ENCODE peak calls at places on chromosomes 13 and 19, in six cellular contexts. I is ovary; S is hepatocyte; R is activated T-cell treated with anti-CD3 and anti-CD28 coated beads, Interleukin-2, amount 50 U/mL, for 72 hours; B is epithelial cell of esophagus; V is heart right ventricle. Y is an unnamed sample.

GRCh38 chr13:19960673-19961015 is 2.1 kb downstream of the ZMYM2 start:
- DNase-seq in I (no peak), V (no peak), R (peak), B (peak), S (no peak), Y (no peak)

GRCh38 chr13:75345191-75345590 is 136.8 kb downstream of the TBC1D4 start:
- DNase-seq in R (no peak), I (no peak), V (no peak), B (peak), S (no peak), Y (no peak)

GRCh38 chr19:39413903-39414608 is 1.6 kb downstream of the PLEKHG2 start:
- DNase-seq in B (no peak), I (peak), S (peak), V (peak), R (no peak), Y (no peak)

GRCh38 chr19:2253106-2254051 is 2.8 kb downstream of the JSRP1 start:
- DNase-seq in I (no peak), V (no peak), S (no peak), B (no peak), R (peak), Y (peak)

GRCh38 chr19:35248310-35249145 is at the start of gene LSR:
- DNase-seq in I (peak), S (peak), V (no peak), B (peak), R (peak), Y (peak)

GRCh38 chr13:40438999-40439797 is 227.2 kb downstream of the FOXO1 start:
- DNase-seq in V (no peak), S (peak), I (peak), B (no peak), R (peak), Y (peak)

GRCh38 chr13:41547253-41548000 is 90.1 kb downstream of the RGCC start:
- DNase-seq in V (peak), B (peak), I (no peak), S (no peak), R (no peak), Y (no peak)

GRCh38 chr19:34725400-34725799 is 8.6 kb upstream of the ZNF181 start:
- DNase-seq in B (no peak), V (no peak), S (no peak), I (no peak), R (no peak), Y (no peak)

GRCh38 chr19:13505164-13505695 is 1.0 kb downstream of the CACNA1A start:
- DNase-seq in B (no peak), V (no peak), I (no peak), S (no peak), R (no peak), Y (no peak)

GRCh38 chr19:45363861-45364459 is 6.4 kb downstream of the ERCC2 start:
- DNase-seq in S (no peak), R (no peak), B (no peak), V (no peak), I (no peak), Y (no peak)

GRCh38 chr19:45798995-45799517 is 6.4 kb upstream of the DMWD start:
- DNase-seq in B (peak), S (peak), I (peak), R (peak), V (peak), Y (peak)

GRCh38 chr19:32022946-32023832 is 322.2 kb upstream of the ZNF507 start:
- DNase-seq in R (no peak), S (no peak), B (no peak), V (no peak), I (no peak), Y (no peak)

GRCh38 chr13:114097504-114097892 is 34.9 kb downstream of the RASA3 start:
- DNase-seq in B (no peak), I (no peak), R (no peak), S (no peak), V (no peak), Y (no peak)

GRCh38 chr19:17582613-17583012 is 27.2 kb downstream of the COLGALT1 start:
- DNase-seq in I (no peak), V (no peak), B (no peak), S (no peak), R (no peak), Y (no peak)

Y was measured in stimulated activated naive CD8-positive, alpha-beta T cell treated with anti-CD3 and anti-CD28 coated beads, Interleukin-15, amount 100 ng/mL, for 72 hours.